ENCODE peak calls at places on chromosomes 16 and 17, in four cellular contexts. N is bronchial epithelial cell, D is tibial nerve, R is Panc1. I is an unnamed sample. For H3K36me3, the result is how much of the 10 kb centered on the place peaks cover.

GRCh38 chr16:21260870-21261791 is 17.0 kb downstream of the CRYM start:
- DNase-seq in N (peak), R (peak), D (no peak), I (no peak)

GRCh38 chr17:77212081-77212832 is 71.5 kb downstream of the SEC14L1 start:
- DNase-seq in R (no peak), N (no peak), D (no peak), I (no peak)

GRCh38 chr16:35862242-35862641 is 2402.8 kb downstream of the TP53TG3F start:
- DNase-seq in R (no peak), N (no peak), D (no peak), I (no peak)

GRCh38 chr17:17343896-17344506 is 40.8 kb downstream of the NT5M start:
- DNase-seq in D (no peak), R (no peak), N (no peak), I (no peak)

GRCh38 chr17:47883589-47884426 is 12.2 kb upstream of the SP2 start:
- DNase-seq in N (no peak), R (no peak), D (no peak), I (no peak)

GRCh38 chr16:67486805-67487204 is 3.5 kb upstream of the AGRP start:
- DNase-seq in D (no peak), N (no peak), R (no peak), I (no peak)

GRCh38 chr17:39429600-39429999 is 21.5 kb downstream of the MED1 start:
- DNase-seq in N (no peak), R (no peak), D (no peak), I (no peak)

GRCh38 chr16:29680180-29680598 is 1.2 kb downstream of the QPRT start:
- DNase-seq in R (no peak), N (no peak), D (no peak), I (no peak)

GRCh38 chr17:12603566-12603965 is 62.1 kb upstream of the MYOCD start:
- DNase-seq in N (no peak), R (no peak), D (no peak), I (no peak)

GRCh38 chr17:30002088-30002487 is 60.7 kb downstream of the EFCAB5 start:
- DNase-seq in N (no peak), D (no peak), R (no peak), I (no peak)

GRCh38 chr17:82846061-82846691 is 6.4 kb upstream of the ZNF750 start:
- DNase-seq in D (no peak), N (no peak), R (no peak), I (no peak)

GRCh38 chr17:77737442-77738265 is 220.8 kb upstream of the TNRC6C start:
- DNase-seq in D (no peak), R (no peak), N (no peak), I (peak)

GRCh38 chr16:19020689-19021088 is 37.0 kb downstream of the TMC7 start:
- DNase-seq in N (no peak), D (no peak), R (no peak), I (no peak)

GRCh38 chr17:17810374-17811248 is 26.2 kb downstream of the SREBF1 start:
- DNase-seq in N (no peak), R (no peak), D (no peak), I (no peak)

GRCh38 chr16:22314661-22315626 is 17.7 kb downstream of the POLR3E start:
- DNase-seq in D (no peak), R (no peak), N (peak), I (no peak)

GRCh38 chr17:81854974-81855774 is 5.2 kb downstream of the P4HB start:
- DNase-seq in N (peak), R (no peak), D (no peak), I (no peak)

GRCh38 chr17:33072421-33073175 is 81.0 kb downstream of the SPACA3 start:
- DNase-seq in N (peak), D (no peak), R (no peak), I (no peak)

GRCh38 chr16:53546988-53547391 is 44.0 kb upstream of the AKTIP start:
- DNase-seq in N (peak), R (no peak), D (no peak), I (no peak)

GRCh38 chr17:38469875-38470274 is 41.6 kb downstream of the ARHGAP23 start:
- DNase-seq in N (no peak), R (no peak), D (no peak), I (no peak)

GRCh38 chr17:72456026-72456569 is 335.3 kb downstream of the SOX9 start:
- DNase-seq in D (no peak), N (peak), R (no peak), I (no peak)

GRCh38 chr16:55301385-55302008 is 22.5 kb upstream of the IRX6 start:
- DNase-seq in N (no peak), D (no peak), R (no peak), I (no peak)

GRCh38 chr16:47142469-47143328 is 1.0 kb downstream of the NETO2 start:
- DNase-seq in D (no peak), R (no peak), N (peak), I (no peak)

GRCh38 chr16:87407511-87408112 is 15.5 kb downstream of the MAP1LC3B start:
- DNase-seq in N (peak), D (no peak), R (no peak), I (peak)

GRCh38 chr17:6660765-6661463 is 9.4 kb downstream of the C17orf100 start:
- DNase-seq in R (no peak), N (no peak), D (no peak), I (no peak)

GRCh38 chr16:56382901-56383355 is 42.4 kb downstream of the AMFR start:
- DNase-seq in N (peak), D (no peak), R (no peak), I (no peak)

GRCh38 chr16:31810863-31811262 is 62.7 kb upstream of the ZNF267 start:
- DNase-seq in N (no peak), D (no peak), R (no peak), I (no peak)
- TF ChIP-seq CTCF in N (no peak), D (no peak), R (no peak), I (no peak)

GRCh38 chr17:37162800-37163199 is 213.0 kb upstream of the C17orf78 start:
- DNase-seq in R (no peak), D (no peak), N (no peak), I (no peak)
- H3K36me3 ChIP-seq in R (under half), D (under half), N (under half), I (under half)

GRCh38 chr16:1106659-1107058 is 10.6 kb upstream of the C1QTNF8 start:
- DNase-seq in D (no peak), R (no peak), N (no peak), I (no peak)
- TF ChIP-seq CTCF in D (no peak), R (no peak), N (no peak), I (no peak)

GRCh38 chr17:50707296-50708049 is at the start of gene ANKRD40:
- DNase-seq in D (peak), R (no peak), N (peak), I (peak)
- H3K36me3 ChIP-seq in D (under half), R (under half), N (under half), I (under half)

GRCh38 chr16:12900599-12901203 is 697 bp upstream of the SHISA9 start:
- DNase-seq in D (no peak), R (no peak), N (no peak), I (no peak)

GRCh38 chr16:12896562-12896961 is 4.8 kb upstream of the SHISA9 start:
- DNase-seq in R (peak), D (no peak), N (peak), I (no peak)

GRCh38 chr16:12901204-12901596 is 198 bp upstream of the SHISA9 start:
- DNase-seq in D (no peak), N (no peak), R (no peak), I (no peak)

GRCh38 chr16:12899529-12900168 is 1.7 kb upstream of the SHISA9 start:
- DNase-seq in D (no peak), R (no peak), N (peak), I (no peak)

GRCh38 chr16:12898556-12898955 is 2.8 kb upstream of the SHISA9 start:
- DNase-seq in R (no peak), N (no peak), D (no peak), I (no peak)
- TF ChIP-seq CTCF in R (peak), N (no peak), D (no peak), I (no peak)

I was measured in lung.